ENCODE peak calls at places on chromosomes 2 and 18, in six cellular contexts. One of them, this sample, is unnamed.

GRCh38 chr2:106602042-106602441 is 114.9 kb downstream of the CD8B2 start:
- DNase-seq in EL: no peak
- DNase-seq in substantia nigra: no peak
- DNase-seq in K562: no peak
- DNase-seq in naive thymus-derived CD8-positive, alpha-beta T cell: no peak
- DNase-seq in activated T-cell treated with anti-CD3 and anti-CD28 coated beads for 24 hours: no peak
- DNase-seq in this sample: no peak

GRCh38 chr18:12048827-12049175 is 44.8 kb upstream of the ANKRD62 start:
- DNase-seq in naive thymus-derived CD8-positive, alpha-beta T cell: no peak
- DNase-seq in EL: peak
- DNase-seq in activated T-cell treated with anti-CD3 and anti-CD28 coated beads for 24 hours: no peak
- DNase-seq in substantia nigra: no peak
- DNase-seq in K562: no peak
- DNase-seq in this sample: no peak

GRCh38 chr2:25879133-25879730 is 945 bp upstream of the ASXL2 start:
- DNase-seq in activated T-cell treated with anti-CD3 and anti-CD28 coated beads for 24 hours: no peak
- DNase-seq in K562: no peak
- DNase-seq in substantia nigra: no peak
- DNase-seq in naive thymus-derived CD8-positive, alpha-beta T cell: no peak
- DNase-seq in EL: peak
- DNase-seq in this sample: no peak

GRCh38 chr2:181742908-181743722 is 62.8 kb upstream of the NEUROD1 start:
- DNase-seq in K562: peak
- DNase-seq in EL: peak
- DNase-seq in naive thymus-derived CD8-positive, alpha-beta T cell: no peak
- DNase-seq in substantia nigra: no peak
- DNase-seq in activated T-cell treated with anti-CD3 and anti-CD28 coated beads for 24 hours: peak
- DNase-seq in this sample: peak

GRCh38 chr2:20421988-20422678 is 24.7 kb upstream of the RHOB start:
- DNase-seq in K562: no peak
- DNase-seq in substantia nigra: no peak
- DNase-seq in EL: peak
- DNase-seq in naive thymus-derived CD8-positive, alpha-beta T cell: no peak
- DNase-seq in activated T-cell treated with anti-CD3 and anti-CD28 coated beads for 24 hours: no peak
- DNase-seq in this sample: no peak

GRCh38 chr2:1132328-1132964 is 181.8 kb downstream of the SNTG2 start:
- DNase-seq in K562: no peak
- DNase-seq in substantia nigra: no peak
- DNase-seq in naive thymus-derived CD8-positive, alpha-beta T cell: no peak
- DNase-seq in activated T-cell treated with anti-CD3 and anti-CD28 coated beads for 24 hours: peak
- DNase-seq in EL: no peak
- DNase-seq in this sample: no peak

GRCh38 chr2:237866119-237866621 is 6.7 kb downstream of the RAMP1 start:
- DNase-seq in naive thymus-derived CD8-positive, alpha-beta T cell: no peak
- DNase-seq in activated T-cell treated with anti-CD3 and anti-CD28 coated beads for 24 hours: no peak
- DNase-seq in EL: peak
- DNase-seq in K562: no peak
- DNase-seq in substantia nigra: no peak
- DNase-seq in this sample: no peak

GRCh38 chr2:54722641-54723299 is 692 bp upstream of the EML6 start:
- DNase-seq in K562: no peak
- DNase-seq in EL: peak
- DNase-seq in naive thymus-derived CD8-positive, alpha-beta T cell: no peak
- DNase-seq in activated T-cell treated with anti-CD3 and anti-CD28 coated beads for 24 hours: no peak
- DNase-seq in substantia nigra: no peak
- DNase-seq in this sample: no peak

GRCh38 chr2:28602751-28603639 is 107.1 kb downstream of the PLB1 start:
- DNase-seq in naive thymus-derived CD8-positive, alpha-beta T cell: no peak
- DNase-seq in EL: no peak
- DNase-seq in activated T-cell treated with anti-CD3 and anti-CD28 coated beads for 24 hours: no peak
- DNase-seq in K562: no peak
- DNase-seq in substantia nigra: no peak
- DNase-seq in this sample: no peak

GRCh38 chr2:30758315-30758714 is 48.9 kb downstream of the CAPN13 start:
- DNase-seq in naive thymus-derived CD8-positive, alpha-beta T cell: no peak
- DNase-seq in EL: no peak
- DNase-seq in substantia nigra: no peak
- DNase-seq in activated T-cell treated with anti-CD3 and anti-CD28 coated beads for 24 hours: no peak
- DNase-seq in K562: no peak
- DNase-seq in this sample: no peak

GRCh38 chr2:101900375-101900774 is 91.4 kb upstream of the IL1R2 start:
- DNase-seq in naive thymus-derived CD8-positive, alpha-beta T cell: no peak
- DNase-seq in substantia nigra: no peak
- DNase-seq in activated T-cell treated with anti-CD3 and anti-CD28 coated beads for 24 hours: peak
- DNase-seq in EL: no peak
- DNase-seq in K562: no peak
- DNase-seq in this sample: no peak

GRCh38 chr18:45081579-45082181 is 401.0 kb downstream of the SETBP1 start:
- DNase-seq in EL: no peak
- DNase-seq in substantia nigra: no peak
- DNase-seq in K562: no peak
- DNase-seq in activated T-cell treated with anti-CD3 and anti-CD28 coated beads for 24 hours: no peak
- DNase-seq in naive thymus-derived CD8-positive, alpha-beta T cell: no peak
- DNase-seq in this sample: no peak

GRCh38 chr18:22170421-22171262 is 1.3 kb downstream of the GATA6 start:
- DNase-seq in naive thymus-derived CD8-positive, alpha-beta T cell: no peak
- DNase-seq in activated T-cell treated with anti-CD3 and anti-CD28 coated beads for 24 hours: no peak
- DNase-seq in K562: no peak
- DNase-seq in EL: peak
- DNase-seq in substantia nigra: no peak
- DNase-seq in this sample: no peak

GRCh38 chr2:217928324-217929293 is 74.2 kb downstream of the TNS1 start:
- DNase-seq in substantia nigra: no peak
- DNase-seq in activated T-cell treated with anti-CD3 and anti-CD28 coated beads for 24 hours: no peak
- DNase-seq in EL: no peak
- DNase-seq in naive thymus-derived CD8-positive, alpha-beta T cell: no peak
- DNase-seq in K562: no peak
- DNase-seq in this sample: no peak

GRCh38 chr2:216133392-216133791 is 24.2 kb downstream of the XRCC5 start:
- DNase-seq in activated T-cell treated with anti-CD3 and anti-CD28 coated beads for 24 hours: no peak
- DNase-seq in substantia nigra: no peak
- DNase-seq in K562: no peak
- DNase-seq in naive thymus-derived CD8-positive, alpha-beta T cell: no peak
- DNase-seq in EL: no peak
- DNase-seq in this sample: no peak

GRCh38 chr2:127531133-127531709 is 4.3 kb upstream of the MYO7B start:
- DNase-seq in substantia nigra: no peak
- DNase-seq in activated T-cell treated with anti-CD3 and anti-CD28 coated beads for 24 hours: no peak
- DNase-seq in EL: peak
- DNase-seq in K562: peak
- DNase-seq in naive thymus-derived CD8-positive, alpha-beta T cell: no peak
- DNase-seq in this sample: no peak